ENCODE peak calls at places on chromosomes 1 and 21, in five cellular contexts. One of them, this sample, is unnamed. For H3K4me1, the result is how much of the 10 kb centered on the place peaks cover.

GRCh38 chr21:43953028-43953427 is 59.1 kb upstream of the TRAPPC10 start:
- DNase-seq in IMR-90: no peak
- DNase-seq in mesenchymal stem cell: no peak
- DNase-seq in H9: no peak
- DNase-seq in mesendoderm: no peak
- DNase-seq in this sample: no peak

GRCh38 chr21:42684109-42684916 is 30.9 kb downstream of the PDE9A start:
- DNase-seq in IMR-90: no peak
- DNase-seq in mesenchymal stem cell: no peak
- DNase-seq in H9: no peak
- DNase-seq in mesendoderm: no peak
- DNase-seq in this sample: no peak

GRCh38 chr1:246447501-246447900 is 59.6 kb downstream of the SMYD3 start:
- DNase-seq in IMR-90: peak
- DNase-seq in mesenchymal stem cell: peak
- DNase-seq in H9: no peak
- DNase-seq in mesendoderm: no peak
- DNase-seq in this sample: no peak

GRCh38 chr1:172980456-172980855 is 70.3 kb downstream of the TNFSF18 start:
- DNase-seq in IMR-90: peak
- DNase-seq in mesenchymal stem cell: peak
- DNase-seq in H9: no peak
- DNase-seq in mesendoderm: no peak
- DNase-seq in this sample: no peak

GRCh38 chr1:29876441-29876840 is 640.1 kb downstream of the PTPRU start:
- DNase-seq in IMR-90: no peak
- DNase-seq in mesenchymal stem cell: no peak
- DNase-seq in H9: no peak
- DNase-seq in mesendoderm: no peak
- DNase-seq in this sample: no peak

GRCh38 chr1:167082511-167083027 is 7.6 kb downstream of the GPA33 start:
- DNase-seq in IMR-90: no peak
- DNase-seq in mesenchymal stem cell: no peak
- DNase-seq in H9: no peak
- DNase-seq in mesendoderm: no peak
- DNase-seq in this sample: no peak

GRCh38 chr1:245978915-245979314 is 528.2 kb downstream of the SMYD3 start:
- DNase-seq in IMR-90: peak
- DNase-seq in mesenchymal stem cell: no peak
- DNase-seq in H9: no peak
- DNase-seq in mesendoderm: no peak
- DNase-seq in this sample: no peak

GRCh38 chr1:45685308-45686080 is 839 bp downstream of the GPBP1L1 start:
- DNase-seq in IMR-90: peak
- DNase-seq in mesenchymal stem cell: peak
- DNase-seq in H9: no peak
- DNase-seq in mesendoderm: peak
- DNase-seq in this sample: no peak

GRCh38 chr1:246335126-246335525 is 172.0 kb downstream of the SMYD3 start:
- DNase-seq in IMR-90: no peak
- DNase-seq in mesenchymal stem cell: no peak
- DNase-seq in H9: no peak
- DNase-seq in mesendoderm: no peak
- DNase-seq in this sample: no peak

GRCh38 chr1:70718086-70718630 is 307.1 kb downstream of the CTH start:
- DNase-seq in IMR-90: no peak
- DNase-seq in mesenchymal stem cell: no peak
- DNase-seq in H9: no peak
- DNase-seq in mesendoderm: no peak
- DNase-seq in this sample: no peak

GRCh38 chr1:4585216-4585615 is 69.2 kb upstream of the AJAP1 start:
- DNase-seq in IMR-90: no peak
- DNase-seq in mesenchymal stem cell: no peak
- DNase-seq in H9: peak
- DNase-seq in mesendoderm: peak
- DNase-seq in this sample: peak

GRCh38 chr1:164466001-164466421 is 93.0 kb upstream of the PBX1 start:
- DNase-seq in IMR-90: no peak
- DNase-seq in mesenchymal stem cell: no peak
- DNase-seq in H9: no peak
- DNase-seq in mesendoderm: no peak
- DNase-seq in this sample: no peak

GRCh38 chr1:23661887-23662286 is 29.7 kb upstream of the RPL11 start:
- DNase-seq in IMR-90: no peak
- DNase-seq in mesenchymal stem cell: no peak
- DNase-seq in H9: no peak
- DNase-seq in mesendoderm: no peak
- DNase-seq in this sample: no peak

GRCh38 chr1:185960377-185961151 is 226.4 kb downstream of the HMCN1 start:
- DNase-seq in IMR-90: peak
- DNase-seq in mesenchymal stem cell: peak
- DNase-seq in H9: no peak
- DNase-seq in mesendoderm: no peak
- DNase-seq in this sample: peak

GRCh38 chr21:41593051-41593783 is 85.3 kb upstream of the TMPRSS2 start:
- DNase-seq in IMR-90: no peak
- DNase-seq in mesenchymal stem cell: no peak
- DNase-seq in H9: no peak
- DNase-seq in mesendoderm: peak
- DNase-seq in this sample: no peak

GRCh38 chr1:3567405-3567804 is 43.9 kb downstream of the MEGF6 start:
- DNase-seq in IMR-90: no peak
- DNase-seq in mesenchymal stem cell: no peak
- DNase-seq in H9: no peak
- DNase-seq in mesendoderm: no peak
- DNase-seq in this sample: no peak

GRCh38 chr1:3563610-3564009 is 47.7 kb downstream of the MEGF6 start:
- DNase-seq in IMR-90: no peak
- DNase-seq in mesenchymal stem cell: no peak
- DNase-seq in H9: no peak
- DNase-seq in mesendoderm: no peak
- DNase-seq in this sample: no peak

GRCh38 chr1:3564921-3565831 is 46.1 kb downstream of the MEGF6 start:
- DNase-seq in IMR-90: peak
- DNase-seq in mesenchymal stem cell: peak
- DNase-seq in H9: peak
- DNase-seq in mesendoderm: peak
- DNase-seq in this sample: peak

GRCh38 chr1:3566951-3567350 is 44.4 kb downstream of the MEGF6 start:
- DNase-seq in IMR-90: no peak
- DNase-seq in mesenchymal stem cell: no peak
- DNase-seq in H9: no peak
- DNase-seq in mesendoderm: no peak
- DNase-seq in this sample: no peak

DNA sequence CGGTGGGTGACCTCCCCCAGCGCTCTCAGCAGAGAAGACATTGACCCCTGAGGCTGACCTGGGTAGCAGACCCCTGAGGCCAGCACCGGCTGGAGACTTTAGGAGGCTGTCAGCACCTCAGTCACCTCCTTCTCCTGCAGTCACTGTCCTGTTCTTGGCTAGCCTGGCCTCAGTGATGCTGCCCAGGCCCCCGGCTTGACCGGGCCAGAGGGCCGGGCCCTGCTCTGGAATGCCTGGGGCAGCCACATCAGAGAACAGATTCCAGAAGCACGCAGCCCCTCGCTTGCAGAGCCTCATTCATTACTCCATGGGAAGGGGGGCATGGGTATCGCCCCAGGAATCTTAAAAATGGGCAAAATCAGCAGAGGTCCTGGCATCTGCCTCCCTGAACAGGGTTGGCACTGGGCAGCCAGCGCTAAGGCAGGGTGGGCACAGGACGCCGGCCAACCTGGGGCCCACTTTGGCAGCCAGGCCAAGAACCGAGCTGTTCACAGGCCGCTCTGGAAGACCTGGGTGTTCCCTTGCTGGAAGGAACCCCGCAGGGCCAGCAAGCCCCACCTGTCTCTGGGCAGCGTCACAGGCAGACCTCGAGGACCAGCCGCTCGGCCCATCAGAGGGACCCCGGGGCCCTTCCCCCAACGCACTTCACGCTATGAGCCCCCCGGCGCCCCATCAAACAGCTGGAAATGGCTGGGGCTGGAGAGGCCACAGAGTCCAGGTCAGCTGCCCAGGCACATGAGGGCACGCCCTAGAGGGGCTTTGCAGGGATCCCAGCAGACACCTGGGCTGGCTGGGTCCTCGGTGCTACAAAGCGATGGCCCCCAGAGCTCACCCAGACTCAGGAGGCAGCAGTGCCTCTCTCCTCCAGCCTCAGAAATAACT is 45.1 kb downstream of the MEGF6 start:
- DNase-seq in IMR-90: no peak
- DNase-seq in mesenchymal stem cell: no peak
- DNase-seq in H9: no peak
- DNase-seq in mesendoderm: no peak
- DNase-seq in this sample: no peak
- H2BK5ac ChIP-seq in IMR-90: no peak
- H2BK5ac ChIP-seq in mesenchymal stem cell: no peak
- H2BK5ac ChIP-seq in H9: no peak
- H2BK5ac ChIP-seq in mesendoderm: no peak
- H2BK5ac ChIP-seq in this sample: no peak

GRCh38 chr1:205660361-205660760 is 19.9 kb downstream of the SLC45A3 start:
- DNase-seq in IMR-90: no peak
- DNase-seq in mesenchymal stem cell: no peak
- DNase-seq in H9: no peak
- DNase-seq in mesendoderm: no peak
- DNase-seq in this sample: no peak
- H3K4me1 ChIP-seq in IMR-90: under half
- H3K4me1 ChIP-seq in mesenchymal stem cell: under half
- H3K4me1 ChIP-seq in H9: under half
- H3K4me1 ChIP-seq in mesendoderm: under half
- H3K4me1 ChIP-seq in this sample: under half

DNA sequence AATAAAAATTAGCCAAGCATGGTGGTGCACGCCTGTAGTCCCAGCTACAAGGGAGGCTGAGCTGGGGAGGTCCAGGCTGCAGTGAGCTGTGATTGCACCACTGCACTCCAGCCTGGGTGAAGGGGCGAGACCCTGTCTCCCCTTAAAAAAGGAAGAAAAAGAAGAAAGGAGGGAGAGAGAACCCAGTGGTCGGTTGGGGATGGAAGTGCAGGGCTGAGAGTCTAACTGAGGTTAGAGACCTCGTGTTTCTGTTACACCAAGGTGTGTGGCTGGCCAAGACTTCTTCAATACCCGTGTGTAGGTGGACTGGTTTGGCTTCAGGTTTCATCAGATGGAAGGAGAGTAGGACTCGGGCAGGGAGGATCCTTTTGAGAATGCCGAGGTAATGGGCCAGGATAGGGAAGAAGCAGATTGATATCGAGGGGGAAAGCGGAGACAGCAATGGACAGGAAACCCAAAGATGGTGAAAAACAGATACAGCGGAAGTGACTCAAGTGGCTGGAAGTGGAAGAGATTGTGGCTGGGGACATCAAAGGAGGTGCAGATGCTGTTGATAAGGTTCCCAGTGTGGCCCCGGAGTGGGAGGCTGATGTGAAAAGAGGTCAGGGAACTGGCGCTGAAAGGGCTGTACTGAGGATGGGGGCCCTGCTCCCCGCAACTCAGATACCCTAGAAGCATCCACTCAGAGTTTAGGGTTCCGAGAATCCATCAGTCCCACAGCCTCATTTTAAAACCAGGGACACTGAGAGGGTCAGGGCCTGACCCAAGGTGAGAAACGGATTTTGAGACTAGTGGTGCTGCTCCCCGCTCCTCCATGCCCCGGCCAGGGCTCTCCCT is 681 bp upstream of the UBXN10 start:
- DNase-seq in IMR-90: no peak
- DNase-seq in mesenchymal stem cell: peak
- DNase-seq in H9: no peak
- DNase-seq in mesendoderm: peak
- DNase-seq in this sample: no peak
- H2BK5ac ChIP-seq in IMR-90: no peak
- H2BK5ac ChIP-seq in mesenchymal stem cell: no peak
- H2BK5ac ChIP-seq in H9: no peak
- H2BK5ac ChIP-seq in mesendoderm: no peak
- H2BK5ac ChIP-seq in this sample: no peak

DNA sequence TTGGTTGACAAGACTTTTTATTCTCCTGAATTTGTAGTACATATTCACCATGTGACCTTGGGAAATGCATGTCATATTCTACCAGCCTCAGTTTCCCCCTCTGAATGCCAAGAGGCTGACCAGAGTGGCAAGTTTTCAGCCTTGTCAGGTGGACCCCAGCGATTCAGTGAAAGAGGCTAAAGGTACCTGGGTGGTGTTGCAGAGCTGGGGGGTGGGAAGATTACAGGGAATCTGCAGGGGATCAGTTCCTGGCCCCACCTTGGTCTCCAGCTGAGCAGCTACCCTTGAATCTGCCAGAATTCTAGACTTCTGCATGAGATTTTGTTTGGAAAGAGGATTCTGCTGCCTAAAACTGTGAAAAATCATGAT is 27.9 kb upstream of the KCNA2 start:
- DNase-seq in IMR-90: no peak
- DNase-seq in mesenchymal stem cell: no peak
- DNase-seq in H9: no peak
- DNase-seq in mesendoderm: no peak
- DNase-seq in this sample: no peak
- H3K4me1 ChIP-seq in IMR-90: under half
- H3K4me1 ChIP-seq in mesenchymal stem cell: under half
- H3K4me1 ChIP-seq in H9: under half
- H3K4me1 ChIP-seq in mesendoderm: under half
- H3K4me1 ChIP-seq in this sample: under half